ENCODE peak calls at places on chromosome 4, in five cellular contexts. O is neural crest cell, G is Peyer's patch, U is osteocyte, C is progenitor cell of endocrine pancreas. K is an unnamed sample.

GRCh38 chr4:112348488-112349158 is 51.5 kb downstream of the ALPK1 start:
- DNase-seq in O (peak), G (no peak), U (no peak), C (no peak), K (no peak)

GRCh38 chr4:42454755-42455154 is 57.5 kb downstream of the SHISA3 start:
- DNase-seq in O (no peak), G (no peak), U (no peak), C (no peak), K (no peak)

GRCh38 chr4:56818797-56819196 is 2.7 kb downstream of the SPINK2 start:
- DNase-seq in O (no peak), G (no peak), U (no peak), C (no peak), K (no peak)

GRCh38 chr4:133997440-133997839 is 204.1 kb downstream of the PABPC4L start:
- DNase-seq in O (no peak), G (no peak), U (no peak), C (no peak), K (no peak)

GRCh38 chr4:84632092-84632491 is 49.2 kb downstream of the CDS1 start:
- DNase-seq in O (no peak), G (no peak), U (no peak), C (no peak), K (no peak)

GRCh38 chr4:184648220-184649025 is 824 bp downstream of the CASP3 start:
- DNase-seq in O (peak), G (peak), U (no peak), C (peak), K (peak)

GRCh38 chr4:2762048-2762447 is 5.9 kb upstream of the TNIP2 start:
- DNase-seq in O (no peak), G (no peak), U (no peak), C (no peak), K (no peak)

GRCh38 chr4:99915449-99915848 is 21.2 kb upstream of the LAMTOR3 start:
- DNase-seq in O (no peak), G (no peak), U (no peak), C (no peak), K (no peak)

GRCh38 chr4:151561551-151562256 is 152.7 kb downstream of the FHIP1A start:
- DNase-seq in O (no peak), G (no peak), U (no peak), C (no peak), K (no peak)

GRCh38 chr4:168673476-168673875 is 176.6 kb downstream of the PALLD start:
- DNase-seq in O (no peak), G (no peak), U (no peak), C (no peak), K (no peak)

GRCh38 chr4:141768954-141769353 is 132.6 kb downstream of the IL15 start:
- DNase-seq in O (no peak), G (no peak), U (no peak), C (no peak), K (no peak)

GRCh38 chr4:79198886-79199591 is 126.8 kb downstream of the NAA11 start:
- DNase-seq in O (no peak), G (no peak), U (no peak), C (no peak), K (no peak)

GRCh38 chr4:7224001-7224400 is 31.7 kb downstream of the SORCS2 start:
- DNase-seq in O (no peak), G (no peak), U (no peak), C (no peak), K (no peak)

GRCh38 chr4:7356667-7357295 is 77.9 kb downstream of the PSAPL1 start:
- DNase-seq in O (no peak), G (no peak), U (no peak), C (no peak), K (no peak)

GRCh38 chr4:123350191-123350544 is 46.4 kb upstream of the SPRY1 start:
- DNase-seq in O (no peak), G (no peak), U (no peak), C (no peak), K (no peak)

GRCh38 chr4:145230726-145231125 is 50.3 kb upstream of the OTUD4 start:
- DNase-seq in O (no peak), G (no peak), U (no peak), C (no peak), K (no peak)

GRCh38 chr4:140106277-140106842 is 47.6 kb downstream of the MAML3 start:
- DNase-seq in O (no peak), G (no peak), U (no peak), C (no peak), K (no peak)

GRCh38 chr4:80107374-80107773 is 34.3 kb upstream of the ANTXR2 start:
- DNase-seq in O (no peak), G (no peak), U (no peak), C (no peak), K (no peak)

GRCh38 chr4:139368990-139369389 is 66.7 kb upstream of the NDUFC1 start:
- DNase-seq in O (no peak), G (no peak), U (no peak), C (no peak), K (no peak)

GRCh38 chr4:538542-539142 is 37.5 kb downstream of the TMEM271 start:
- DNase-seq in O (no peak), G (no peak), U (peak), C (no peak), K (no peak)

GRCh38 chr4:6986067-6986780 is 56.9 kb upstream of the TADA2B start:
- DNase-seq in O (no peak), G (peak), U (no peak), C (no peak), K (no peak)

GRCh38 chr4:1630266-1630665 is 53.8 kb downstream of the FAM53A start:
- DNase-seq in O (no peak), G (no peak), U (no peak), C (no peak), K (no peak)

GRCh38 chr4:119744580-119744979 is 116.0 kb upstream of the PDE5A start:
- DNase-seq in O (no peak), G (no peak), U (no peak), C (no peak), K (no peak)

GRCh38 chr4:81565137-81565870 is 93.6 kb upstream of the RASGEF1B start:
- DNase-seq in O (peak), G (peak), U (no peak), C (no peak), K (no peak)

GRCh38 chr4:39348371-39349265 is 17.5 kb downstream of the RFC1 start:
- DNase-seq in O (no peak), G (no peak), U (no peak), C (no peak), K (no peak)

GRCh38 chr4:184430163-184430562 is 44.2 kb downstream of the IRF2 start:
- DNase-seq in O (no peak), G (no peak), U (no peak), C (no peak), K (no peak)

GRCh38 chr4:8238061-8238511 is 31.5 kb upstream of the HTRA3 start:
- DNase-seq in O (no peak), G (peak), U (no peak), C (no peak), K (no peak)

GRCh38 chr4:74440356-74440755 is 4.6 kb upstream of the AREG start:
- DNase-seq in O (no peak), G (no peak), U (no peak), C (no peak), K (no peak)

GRCh38 chr4:39286263-39286662 is 79.9 kb downstream of the RFC1 start:
- DNase-seq in O (no peak), G (no peak), U (no peak), C (no peak), K (no peak)

GRCh38 chr4:89303177-89303576 is 4.4 kb downstream of the GPRIN3 start:
- DNase-seq in O (no peak), G (peak), U (no peak), C (no peak), K (no peak)

GRCh38 chr4:155526452-155527169 is 140.0 kb upstream of the GUCY1A1 start:
- DNase-seq in O (no peak), G (no peak), U (no peak), C (no peak), K (no peak)

GRCh38 chr4:541271-541670 is 34.8 kb downstream of the TMEM271 start:
- DNase-seq in O (no peak), G (peak), U (no peak), C (no peak), K (peak)

GRCh38 chr4:102311407-102311806 is 33.9 kb downstream of the SLC39A8 start:
- DNase-seq in O (no peak), G (no peak), U (no peak), C (no peak), K (no peak)

GRCh38 chr4:47213106-47213505 is 181.7 kb downstream of the GABRB1 start:
- DNase-seq in O (no peak), G (no peak), U (no peak), C (no peak), K (no peak)

GRCh38 chr4:140083320-140083719 is 70.7 kb downstream of the MAML3 start:
- DNase-seq in O (no peak), G (no peak), U (no peak), C (no peak), K (no peak)

GRCh38 chr4:13584481-13584880 is 40.2 kb upstream of the NKX3-2 start:
- DNase-seq in O (no peak), G (no peak), U (no peak), C (no peak), K (no peak)

GRCh38 chr4:19791422-19792113 is 460.1 kb upstream of the SLIT2 start:
- DNase-seq in O (no peak), G (no peak), U (no peak), C (no peak), K (no peak)

GRCh38 chr4:172809319-172809718 is 359.3 kb upstream of the GALNT7 start:
- DNase-seq in O (peak), G (no peak), U (no peak), C (no peak), K (no peak)

GRCh38 chr4:16752150-16752549 is 146.3 kb downstream of the LDB2 start:
- DNase-seq in O (no peak), G (no peak), U (no peak), C (no peak), K (no peak)
- TF ChIP-seq CTCF in O (peak), G (no peak), U (peak), C (peak), K (peak)

DNA sequence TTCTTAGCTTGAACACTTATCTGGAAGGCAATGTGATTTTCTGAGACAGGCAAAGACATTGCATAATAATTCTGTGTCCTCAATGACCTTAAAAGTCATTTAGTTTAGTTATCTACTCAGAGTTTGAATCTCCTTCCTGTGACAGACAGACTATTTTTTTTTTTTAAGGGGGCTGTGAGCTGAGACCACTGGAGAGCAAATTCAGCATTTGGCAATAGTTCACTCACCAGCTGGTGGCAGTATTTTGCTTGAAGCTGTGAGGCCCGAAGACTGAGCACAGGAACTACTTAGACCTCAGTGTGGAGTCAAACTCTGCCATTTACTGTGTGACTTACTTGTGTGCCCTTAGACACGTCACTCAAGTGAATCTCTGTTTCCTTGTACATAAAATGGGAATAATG is 22.9 kb upstream of the CPE start:
- DNase-seq in O (peak), G (no peak), U (no peak), C (no peak), K (no peak)
- TF ChIP-seq CTCF in O (peak), G (peak), U (peak), C (peak), K (peak)

DNA sequence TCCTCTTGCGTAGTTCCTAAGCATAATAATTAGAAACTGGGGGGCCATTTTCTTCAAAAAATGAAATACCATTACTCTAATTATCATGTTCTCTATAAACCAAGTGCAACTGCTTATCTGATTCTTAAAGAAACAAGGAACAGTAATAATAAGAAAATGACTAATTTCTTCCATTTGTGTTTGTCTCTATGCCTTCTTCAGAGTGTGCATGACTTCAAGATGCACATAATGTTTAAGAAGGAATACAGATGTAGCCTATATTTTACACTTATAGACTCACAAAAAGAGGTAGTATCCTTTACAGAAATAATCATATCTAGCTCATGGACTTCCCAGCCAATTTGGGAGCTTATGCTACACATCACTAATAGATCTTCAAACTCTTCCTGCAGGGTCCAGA is 131.7 kb downstream of the CHRNA9 start:
- DNase-seq in O (no peak), G (no peak), U (no peak), C (no peak), K (no peak)
- TF ChIP-seq CTCF in O (no peak), G (no peak), U (no peak), C (no peak), K (no peak)

GRCh38 chr4:18686338-18687039 is 664.9 kb upstream of the LCORL start:
- DNase-seq in O (no peak), G (no peak), U (no peak), C (no peak), K (no peak)

GRCh38 chr4:18684932-18685331 is 663.4 kb upstream of the LCORL start:
- DNase-seq in O (no peak), G (no peak), U (no peak), C (no peak), K (no peak)

GRCh38 chr4:18691431-18692200 is 670.1 kb upstream of the LCORL start:
- DNase-seq in O (no peak), G (no peak), U (no peak), C (no peak), K (no peak)

GRCh38 chr4:18689308-18689915 is 667.9 kb upstream of the LCORL start:
- DNase-seq in O (peak), G (peak), U (no peak), C (peak), K (peak)
- TF ChIP-seq CTCF in O (peak), G (peak), U (peak), C (peak), K (peak)

K was measured in type B pancreatic cell.